ENCODE peak calls at places on chromosomes 3 and 15, in seven cellular contexts. X, W, V, R, P, B and E are unnamed samples.

GRCh38 chr3:141738636-141739363 is 702 bp downstream of the RNF7 start:
- DNase-seq in X (peak; percentile 39), P (no peak), R (peak; percentile 57), V (no peak), B (no peak), W (no peak), E (peak; percentile 37)

GRCh38 chr15:29364429-29365078 is 94.9 kb upstream of the NSMCE3 start:
- DNase-seq in W (no peak), R (peak; percentile 13), B (peak; percentile 4), P (no peak), X (no peak), V (no peak), E (no peak)

GRCh38 chr3:96200897-96201296 is 613.5 kb upstream of the EPHA6 start:
- DNase-seq in R (no peak), P (no peak), V (no peak), W (no peak), X (no peak), B (no peak), E (no peak)

GRCh38 chr15:32838820-32839219 is 121.0 kb downstream of the GREM1 start:
- DNase-seq in B (peak; percentile 71), V (no peak), X (no peak), R (peak; percentile 6), W (no peak), P (no peak), E (no peak)

GRCh38 chr3:56468184-56469106 is at the start of gene ERC2:
- DNase-seq in B (peak; percentile 34), W (no peak), V (peak; percentile 75), P (no peak), R (no peak), X (peak; percentile 92), E (peak; percentile 67)

GRCh38 chr3:98038241-98038640 is 3.1 kb upstream of the GABRR3 start:
- DNase-seq in P (no peak), R (no peak), W (no peak), X (no peak), V (no peak), B (no peak), E (no peak)

GRCh38 chr3:141797167-141797773 is 34.1 kb downstream of the GRK7 start:
- DNase-seq in X (no peak), B (no peak), P (no peak), V (peak; percentile 63), R (no peak), W (no peak), E (no peak)

GRCh38 chr3:124467980-124468902 is 262.0 kb upstream of the UMPS start:
- DNase-seq in X (peak; percentile 78), V (peak; percentile 50), R (peak; percentile 56), W (peak; percentile 26), B (peak; percentile 20), P (no peak), E (peak; percentile 62)

GRCh38 chr3:73485877-73486311 is 138.8 kb downstream of the PDZRN3 start:
- DNase-seq in R (no peak), X (peak; percentile 53), P (no peak), V (no peak), B (no peak), W (no peak), E (no peak)

GRCh38 chr3:141333796-141334626 is 34.3 kb upstream of the ZBTB38 start:
- DNase-seq in B (no peak), W (no peak), R (no peak), X (no peak), V (no peak), P (no peak), E (no peak)

GRCh38 chr3:8856721-8857120 is 87.3 kb upstream of the OXTR start:
- DNase-seq in P (no peak), B (no peak), W (no peak), V (no peak), X (no peak), R (no peak), E (no peak)

GRCh38 chr3:61679103-61679502 is 117.7 kb downstream of the PTPRG start:
- DNase-seq in V (no peak), X (peak; percentile 33), B (no peak), W (no peak), P (no peak), R (no peak), E (no peak)

GRCh38 chr3:14125193-14126016 is 553 bp downstream of the TMEM43 start:
- DNase-seq in X (no peak), R (peak; percentile 94), V (no peak), P (no peak), W (peak; percentile 81), B (peak; percentile 72), E (peak; percentile 77)

GRCh38 chr3:31102196-31102879 is 207.9 kb upstream of the GADL1 start:
- DNase-seq in V (no peak), X (no peak), B (no peak), W (no peak), P (no peak), R (no peak), E (no peak)

GRCh38 chr15:70113304-70113700 is 15.6 kb upstream of the TLE3 start:
- DNase-seq in X (no peak), W (no peak), P (no peak), B (no peak), R (no peak), V (no peak), E (no peak)

GRCh38 chr3:149618151-149619123 is 39.4 kb downstream of the WWTR1 start:
- DNase-seq in V (no peak), B (no peak), P (no peak), X (no peak), W (no peak), R (no peak), E (peak; percentile 27)

GRCh38 chr15:89113263-89113662 is 25.0 kb downstream of the ABHD2 start:
- DNase-seq in V (no peak), P (no peak), B (no peak), W (no peak), R (no peak), X (no peak), E (no peak)

GRCh38 chr15:89110060-89110459 is 21.8 kb downstream of the ABHD2 start:
- DNase-seq in X (no peak), B (no peak), R (no peak), V (no peak), W (no peak), P (no peak), E (no peak)

GRCh38 chr15:89111352-89111751 is 23.1 kb downstream of the ABHD2 start:
- DNase-seq in P (no peak), V (no peak), B (no peak), X (no peak), W (no peak), R (no peak), E (no peak)

GRCh38 chr15:89111961-89112340 is 23.7 kb downstream of the ABHD2 start:
- DNase-seq in P (no peak), R (no peak), X (no peak), V (no peak), W (no peak), B (no peak), E (no peak)

DNA sequence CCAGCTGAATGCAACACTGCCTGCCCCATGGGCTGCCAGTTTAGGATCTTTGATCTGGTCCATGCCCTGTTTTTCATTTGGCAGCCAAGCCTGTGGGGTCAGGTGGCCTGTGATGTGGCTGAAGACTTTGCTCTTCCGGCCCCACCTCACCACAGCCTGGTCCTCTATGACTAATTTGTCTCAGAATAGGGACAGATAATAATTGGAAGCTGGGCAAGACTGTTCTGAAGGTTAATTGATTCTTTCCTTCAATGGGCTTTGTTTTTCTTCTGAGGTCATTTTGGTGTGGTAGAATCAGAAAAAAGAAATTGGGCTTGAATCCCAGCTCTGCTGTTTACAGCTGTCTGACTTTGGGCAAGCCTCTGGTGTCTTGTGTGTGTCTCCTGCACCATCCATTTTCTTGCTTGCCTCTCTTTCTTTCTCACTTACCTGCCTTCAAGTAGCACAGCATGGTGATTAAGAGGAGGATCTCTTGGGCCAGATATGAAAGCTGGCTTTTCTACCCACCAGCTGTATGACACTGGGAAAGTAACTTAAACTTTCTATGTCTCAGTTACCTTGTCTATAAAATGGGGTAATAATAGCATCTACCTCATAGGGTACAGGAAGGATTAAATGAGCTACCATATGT is 24.2 kb downstream of the ABHD2 start:
- DNase-seq in V (no peak), X (no peak), B (peak; percentile 77), P (peak; percentile 38), R (no peak), W (peak; percentile 72), E (no peak)
- TF ChIP-seq JUND in V (no peak), X (peak; percentile 29), B (no peak), P (no peak), R (no peak), W (peak; percentile 78), E (no peak)

GRCh38 chr3:128448491-128448890 is 18.2 kb downstream of the DNAJB8 start:
- DNase-seq in V (no peak), R (no peak), B (no peak), P (no peak), W (no peak), X (no peak), E (no peak)
- TF ChIP-seq JUND in V (no peak), R (no peak), B (no peak), P (no peak), W (no peak), X (no peak), E (no peak)

GRCh38 chr15:60616628-60617027 is 137.7 kb upstream of the ICE2 start:
- DNase-seq in B (no peak), P (no peak), W (no peak), R (no peak), V (no peak), X (no peak), E (no peak)

GRCh38 chr15:60619131-60619530 is 140.2 kb upstream of the ICE2 start:
- DNase-seq in B (no peak), V (no peak), W (no peak), R (no peak), X (no peak), P (no peak), E (no peak)

GRCh38 chr15:60616147-60616546 is 137.2 kb upstream of the ICE2 start:
- DNase-seq in B (no peak), X (no peak), P (no peak), W (no peak), V (no peak), R (no peak), E (no peak)

GRCh38 chr15:60618206-60618605 is 139.3 kb upstream of the ICE2 start:
- DNase-seq in V (no peak), B (no peak), R (no peak), W (no peak), X (no peak), P (no peak), E (no peak)

DNA sequence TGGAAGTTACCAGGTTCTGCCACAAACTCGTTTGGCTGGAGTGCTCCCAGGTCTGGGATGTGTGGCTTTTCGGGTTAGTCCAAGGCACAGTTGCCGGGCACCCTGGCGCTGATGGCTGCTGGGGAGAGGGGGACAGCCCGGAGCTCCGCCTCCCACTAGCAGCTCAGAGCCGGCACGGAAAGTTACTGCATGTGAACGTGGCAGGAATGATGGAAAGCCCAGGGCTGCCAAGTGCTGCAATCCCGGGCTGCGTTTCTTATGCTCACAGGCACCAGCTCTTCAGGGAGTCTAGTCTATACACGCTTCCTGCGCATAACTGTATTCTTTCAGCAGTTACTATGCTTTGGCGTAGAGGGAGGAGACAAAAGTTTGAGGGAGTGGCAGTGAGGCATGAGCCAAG is 141.8 kb upstream of the ICE2 start:
- DNase-seq in P (no peak), B (no peak), W (no peak), X (no peak), V (no peak), R (no peak), E (no peak)
- TF ChIP-seq JUND in P (no peak), B (no peak), W (no peak), X (no peak), V (no peak), R (no peak), E (no peak)

DNA sequence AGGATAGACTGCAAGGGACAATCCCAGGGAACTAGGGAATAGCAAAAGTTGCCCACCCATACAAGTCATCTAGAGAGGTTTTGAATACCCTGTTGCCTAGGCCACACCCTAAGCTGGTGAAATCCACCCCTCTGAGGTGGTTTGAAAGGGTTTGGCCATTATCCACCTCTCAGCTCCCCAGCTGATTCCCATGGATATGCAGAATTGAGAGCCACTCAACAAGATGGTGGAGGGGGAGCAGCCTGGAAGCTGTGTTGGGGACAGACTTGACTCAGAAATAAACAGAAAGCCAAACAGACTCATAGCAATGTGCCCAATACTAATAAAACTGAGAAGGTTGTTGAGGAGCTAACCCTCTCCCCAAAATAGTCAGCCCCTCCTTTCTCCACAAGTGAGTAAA is 10.9 kb downstream of the PRR20G start:
- DNase-seq in R (no peak), B (no peak), X (no peak), V (no peak), P (no peak), W (no peak), E (no peak)
- TF ChIP-seq JUND in R (no peak), B (no peak), X (no peak), V (no peak), P (no peak), W (no peak), E (no peak)